ENCODE peak calls at places on chromosomes 4 and X, in nine cellular contexts. One of them, this sample, is unnamed.

GRCh38 chr4:142817442-142817841 is 28.7 kb downstream of the INPP4B start:
- DNase-seq in cardiac muscle cell: peak
- DNase-seq in GM23338: no peak
- DNase-seq in suprapubic skin: peak
- DNase-seq in tibial artery: peak
- DNase-seq in dorsolateral prefrontal cortex: no peak
- DNase-seq in WERI-Rb-1: peak
- DNase-seq in OCI-LY7: no peak
- DNase-seq in sigmoid colon: no peak
- DNase-seq in this sample: no peak

GRCh38 chr4:171751538-171751937 is 61.7 kb upstream of the GALNTL6 start:
- DNase-seq in WERI-Rb-1: no peak
- DNase-seq in sigmoid colon: no peak
- DNase-seq in cardiac muscle cell: no peak
- DNase-seq in dorsolateral prefrontal cortex: no peak
- DNase-seq in suprapubic skin: no peak
- DNase-seq in GM23338: no peak
- DNase-seq in OCI-LY7: no peak
- DNase-seq in tibial artery: no peak
- DNase-seq in this sample: no peak

GRCh38 chr4:108045687-108046024 is 56.0 kb downstream of the HADH start:
- DNase-seq in GM23338: no peak
- DNase-seq in WERI-Rb-1: no peak
- DNase-seq in cardiac muscle cell: peak
- DNase-seq in OCI-LY7: no peak
- DNase-seq in suprapubic skin: no peak
- DNase-seq in dorsolateral prefrontal cortex: no peak
- DNase-seq in sigmoid colon: no peak
- DNase-seq in tibial artery: no peak
- DNase-seq in this sample: no peak

GRCh38 chr4:14726441-14727405 is 275.6 kb upstream of the CPEB2 start:
- DNase-seq in cardiac muscle cell: peak
- DNase-seq in suprapubic skin: no peak
- DNase-seq in dorsolateral prefrontal cortex: no peak
- DNase-seq in WERI-Rb-1: no peak
- DNase-seq in tibial artery: no peak
- DNase-seq in sigmoid colon: no peak
- DNase-seq in OCI-LY7: no peak
- DNase-seq in GM23338: peak
- DNase-seq in this sample: peak

GRCh38 chr4:83639849-83640493 is 104.1 kb downstream of the GPAT3 start:
- DNase-seq in OCI-LY7: peak
- DNase-seq in dorsolateral prefrontal cortex: no peak
- DNase-seq in sigmoid colon: no peak
- DNase-seq in WERI-Rb-1: peak
- DNase-seq in GM23338: peak
- DNase-seq in tibial artery: peak
- DNase-seq in cardiac muscle cell: peak
- DNase-seq in suprapubic skin: no peak
- DNase-seq in this sample: peak

GRCh38 chr4:23423540-23423939 is 466.3 kb downstream of the PPARGC1A start:
- DNase-seq in cardiac muscle cell: no peak
- DNase-seq in suprapubic skin: no peak
- DNase-seq in tibial artery: no peak
- DNase-seq in GM23338: peak
- DNase-seq in sigmoid colon: no peak
- DNase-seq in dorsolateral prefrontal cortex: no peak
- DNase-seq in OCI-LY7: no peak
- DNase-seq in WERI-Rb-1: no peak
- DNase-seq in this sample: no peak

GRCh38 chrX:37926700-37927099 is 79.3 kb upstream of the DYNLT3 start:
- DNase-seq in WERI-Rb-1: no peak
- DNase-seq in GM23338: peak
- DNase-seq in cardiac muscle cell: peak
- DNase-seq in dorsolateral prefrontal cortex: no peak
- DNase-seq in OCI-LY7: peak
- DNase-seq in suprapubic skin: no peak
- DNase-seq in tibial artery: no peak
- DNase-seq in sigmoid colon: no peak
- DNase-seq in this sample: peak

GRCh38 chr4:158302076-158302866 is 92.0 kb downstream of the TMEM144 start:
- DNase-seq in dorsolateral prefrontal cortex: no peak
- DNase-seq in WERI-Rb-1: no peak
- DNase-seq in cardiac muscle cell: peak
- DNase-seq in tibial artery: no peak
- DNase-seq in suprapubic skin: no peak
- DNase-seq in GM23338: no peak
- DNase-seq in OCI-LY7: no peak
- DNase-seq in sigmoid colon: no peak
- DNase-seq in this sample: no peak

GRCh38 chrX:22004866-22005265 is 27.3 kb upstream of the PHEX start:
- DNase-seq in suprapubic skin: no peak
- DNase-seq in OCI-LY7: no peak
- DNase-seq in WERI-Rb-1: no peak
- DNase-seq in dorsolateral prefrontal cortex: no peak
- DNase-seq in cardiac muscle cell: no peak
- DNase-seq in sigmoid colon: no peak
- DNase-seq in GM23338: no peak
- DNase-seq in tibial artery: no peak
- DNase-seq in this sample: no peak

GRCh38 chr4:119517361-119518229 is 111.0 kb downstream of the PDE5A start:
- DNase-seq in tibial artery: no peak
- DNase-seq in OCI-LY7: no peak
- DNase-seq in suprapubic skin: no peak
- DNase-seq in GM23338: no peak
- DNase-seq in sigmoid colon: no peak
- DNase-seq in WERI-Rb-1: no peak
- DNase-seq in cardiac muscle cell: peak
- DNase-seq in dorsolateral prefrontal cortex: no peak
- DNase-seq in this sample: no peak

GRCh38 chr4:1183985-1184773 is 11.8 kb upstream of the SPON2 start:
- DNase-seq in dorsolateral prefrontal cortex: no peak
- DNase-seq in OCI-LY7: peak
- DNase-seq in WERI-Rb-1: no peak
- DNase-seq in suprapubic skin: no peak
- DNase-seq in cardiac muscle cell: peak
- DNase-seq in GM23338: no peak
- DNase-seq in tibial artery: no peak
- DNase-seq in sigmoid colon: no peak
- DNase-seq in this sample: peak

GRCh38 chrX:138026211-138026610 is 460.3 kb downstream of the ZIC3 start:
- DNase-seq in suprapubic skin: no peak
- DNase-seq in WERI-Rb-1: no peak
- DNase-seq in GM23338: peak
- DNase-seq in dorsolateral prefrontal cortex: no peak
- DNase-seq in sigmoid colon: no peak
- DNase-seq in OCI-LY7: peak
- DNase-seq in cardiac muscle cell: no peak
- DNase-seq in tibial artery: no peak
- DNase-seq in this sample: peak

GRCh38 chrX:48490661-48491060 is 14.7 kb downstream of the FTSJ1 start:
- DNase-seq in suprapubic skin: no peak
- DNase-seq in OCI-LY7: no peak
- DNase-seq in tibial artery: no peak
- DNase-seq in GM23338: no peak
- DNase-seq in dorsolateral prefrontal cortex: peak
- DNase-seq in WERI-Rb-1: no peak
- DNase-seq in cardiac muscle cell: no peak
- DNase-seq in sigmoid colon: no peak
- DNase-seq in this sample: no peak

GRCh38 chr4:101651778-101652177 is 138.8 kb upstream of the BANK1 start:
- DNase-seq in GM23338: no peak
- DNase-seq in tibial artery: no peak
- DNase-seq in WERI-Rb-1: no peak
- DNase-seq in suprapubic skin: no peak
- DNase-seq in sigmoid colon: no peak
- DNase-seq in OCI-LY7: no peak
- DNase-seq in dorsolateral prefrontal cortex: no peak
- DNase-seq in cardiac muscle cell: no peak
- DNase-seq in this sample: no peak

GRCh38 chr4:81565137-81565870 is 93.6 kb upstream of the RASGEF1B start:
- DNase-seq in OCI-LY7: peak
- DNase-seq in tibial artery: peak
- DNase-seq in sigmoid colon: peak
- DNase-seq in suprapubic skin: peak
- DNase-seq in cardiac muscle cell: peak
- DNase-seq in WERI-Rb-1: no peak
- DNase-seq in GM23338: no peak
- DNase-seq in dorsolateral prefrontal cortex: peak
- DNase-seq in this sample: peak

GRCh38 chr4:86247328-86247727 is 112.5 kb downstream of the MAPK10 start:
- DNase-seq in WERI-Rb-1: no peak
- DNase-seq in suprapubic skin: no peak
- DNase-seq in tibial artery: no peak
- DNase-seq in cardiac muscle cell: no peak
- DNase-seq in GM23338: no peak
- DNase-seq in OCI-LY7: no peak
- DNase-seq in sigmoid colon: no peak
- DNase-seq in dorsolateral prefrontal cortex: no peak
- DNase-seq in this sample: no peak

GRCh38 chr4:176478076-176478475 is 158.3 kb downstream of the SPCS3 start:
- DNase-seq in OCI-LY7: no peak
- DNase-seq in suprapubic skin: no peak
- DNase-seq in GM23338: no peak
- DNase-seq in dorsolateral prefrontal cortex: no peak
- DNase-seq in cardiac muscle cell: no peak
- DNase-seq in tibial artery: no peak
- DNase-seq in sigmoid colon: no peak
- DNase-seq in WERI-Rb-1: no peak
- DNase-seq in this sample: no peak

GRCh38 chrX:66731398-66731797 is 92.5 kb upstream of the EDA2R start:
- DNase-seq in cardiac muscle cell: peak
- DNase-seq in OCI-LY7: peak
- DNase-seq in suprapubic skin: no peak
- DNase-seq in tibial artery: no peak
- DNase-seq in GM23338: peak
- DNase-seq in WERI-Rb-1: no peak
- DNase-seq in dorsolateral prefrontal cortex: no peak
- DNase-seq in sigmoid colon: no peak
- DNase-seq in this sample: peak

GRCh38 chr4:145939856-145940255 is 1.2 kb upstream of the ZNF827 start:
- DNase-seq in dorsolateral prefrontal cortex: no peak
- DNase-seq in OCI-LY7: no peak
- DNase-seq in sigmoid colon: no peak
- DNase-seq in tibial artery: no peak
- DNase-seq in GM23338: no peak
- DNase-seq in suprapubic skin: no peak
- DNase-seq in WERI-Rb-1: no peak
- DNase-seq in cardiac muscle cell: no peak
- DNase-seq in this sample: no peak

GRCh38 chr4:151324124-151324448 is 1.3 kb downstream of the SH3D19 start:
- DNase-seq in WERI-Rb-1: no peak
- DNase-seq in sigmoid colon: no peak
- DNase-seq in tibial artery: no peak
- DNase-seq in cardiac muscle cell: no peak
- DNase-seq in suprapubic skin: no peak
- DNase-seq in GM23338: no peak
- DNase-seq in dorsolateral prefrontal cortex: no peak
- DNase-seq in OCI-LY7: no peak
- DNase-seq in this sample: no peak

GRCh38 chr4:151325320-151326246 is at the start of gene SH3D19:
- DNase-seq in sigmoid colon: peak
- DNase-seq in cardiac muscle cell: peak
- DNase-seq in suprapubic skin: peak
- DNase-seq in dorsolateral prefrontal cortex: peak
- DNase-seq in tibial artery: peak
- DNase-seq in OCI-LY7: no peak
- DNase-seq in WERI-Rb-1: peak
- DNase-seq in GM23338: peak
- DNase-seq in this sample: no peak

GRCh38 chr4:151322565-151322964 is 2.8 kb downstream of the SH3D19 start:
- DNase-seq in sigmoid colon: no peak
- DNase-seq in GM23338: no peak
- DNase-seq in WERI-Rb-1: no peak
- DNase-seq in OCI-LY7: no peak
- DNase-seq in cardiac muscle cell: no peak
- DNase-seq in suprapubic skin: no peak
- DNase-seq in tibial artery: no peak
- DNase-seq in dorsolateral prefrontal cortex: no peak
- DNase-seq in this sample: no peak

GRCh38 chr4:151321586-151321985 is 3.8 kb downstream of the SH3D19 start:
- DNase-seq in sigmoid colon: no peak
- DNase-seq in OCI-LY7: no peak
- DNase-seq in dorsolateral prefrontal cortex: no peak
- DNase-seq in WERI-Rb-1: no peak
- DNase-seq in tibial artery: no peak
- DNase-seq in suprapubic skin: no peak
- DNase-seq in cardiac muscle cell: no peak
- DNase-seq in GM23338: no peak
- DNase-seq in this sample: no peak

GRCh38 chr4:151324449-151325319 is 721 bp downstream of the SH3D19 start:
- DNase-seq in OCI-LY7: no peak
- DNase-seq in WERI-Rb-1: peak
- DNase-seq in sigmoid colon: peak
- DNase-seq in dorsolateral prefrontal cortex: peak
- DNase-seq in cardiac muscle cell: peak
- DNase-seq in GM23338: peak
- DNase-seq in suprapubic skin: peak
- DNase-seq in tibial artery: peak
- DNase-seq in this sample: no peak
- TF ChIP-seq CTCF in OCI-LY7: no peak
- TF ChIP-seq CTCF in WERI-Rb-1: no peak
- TF ChIP-seq CTCF in sigmoid colon: no peak
- TF ChIP-seq CTCF in dorsolateral prefrontal cortex: no peak
- TF ChIP-seq CTCF in cardiac muscle cell: no peak
- TF ChIP-seq CTCF in GM23338: no peak
- TF ChIP-seq CTCF in suprapubic skin: no peak
- TF ChIP-seq CTCF in tibial artery: no peak
- TF ChIP-seq CTCF in this sample: no peak

GRCh38 chr4:43453058-43453457 is 560.5 kb downstream of the GRXCR1 start:
- DNase-seq in suprapubic skin: no peak
- DNase-seq in cardiac muscle cell: no peak
- DNase-seq in sigmoid colon: no peak
- DNase-seq in tibial artery: no peak
- DNase-seq in GM23338: no peak
- DNase-seq in OCI-LY7: no peak
- DNase-seq in dorsolateral prefrontal cortex: no peak
- DNase-seq in WERI-Rb-1: no peak
- DNase-seq in this sample: no peak
- H3K4me3 ChIP-seq in suprapubic skin: no peak
- H3K4me3 ChIP-seq in cardiac muscle cell: no peak
- H3K4me3 ChIP-seq in sigmoid colon: no peak
- H3K4me3 ChIP-seq in tibial artery: no peak
- H3K4me3 ChIP-seq in GM23338: no peak
- H3K4me3 ChIP-seq in OCI-LY7: no peak
- H3K4me3 ChIP-seq in dorsolateral prefrontal cortex: no peak
- H3K4me3 ChIP-seq in WERI-Rb-1: no peak
- H3K4me3 ChIP-seq in this sample: no peak

GRCh38 chrX:115226929-115227328 is 7.0 kb downstream of the LRCH2 start:
- DNase-seq in suprapubic skin: no peak
- DNase-seq in WERI-Rb-1: peak
- DNase-seq in cardiac muscle cell: peak
- DNase-seq in OCI-LY7: peak
- DNase-seq in sigmoid colon: no peak
- DNase-seq in GM23338: peak
- DNase-seq in tibial artery: no peak
- DNase-seq in dorsolateral prefrontal cortex: no peak
- DNase-seq in this sample: peak
- TF ChIP-seq CTCF in suprapubic skin: no peak
- TF ChIP-seq CTCF in WERI-Rb-1: peak
- TF ChIP-seq CTCF in cardiac muscle cell: peak
- TF ChIP-seq CTCF in OCI-LY7: peak
- TF ChIP-seq CTCF in sigmoid colon: peak
- TF ChIP-seq CTCF in GM23338: peak
- TF ChIP-seq CTCF in tibial artery: peak
- TF ChIP-seq CTCF in dorsolateral prefrontal cortex: peak
- TF ChIP-seq CTCF in this sample: peak

GRCh38 chrX:9899640-9900075 is 67.5 kb upstream of the CLDN34 start:
- DNase-seq in suprapubic skin: no peak
- DNase-seq in WERI-Rb-1: peak
- DNase-seq in OCI-LY7: no peak
- DNase-seq in sigmoid colon: peak
- DNase-seq in GM23338: no peak
- DNase-seq in cardiac muscle cell: peak
- DNase-seq in dorsolateral prefrontal cortex: peak
- DNase-seq in tibial artery: no peak
- DNase-seq in this sample: peak
- H3K4me3 ChIP-seq in suprapubic skin: no peak
- H3K4me3 ChIP-seq in WERI-Rb-1: no peak
- H3K4me3 ChIP-seq in OCI-LY7: no peak
- H3K4me3 ChIP-seq in sigmoid colon: no peak
- H3K4me3 ChIP-seq in GM23338: no peak
- H3K4me3 ChIP-seq in cardiac muscle cell: no peak
- H3K4me3 ChIP-seq in dorsolateral prefrontal cortex: no peak
- H3K4me3 ChIP-seq in tibial artery: no peak
- H3K4me3 ChIP-seq in this sample: no peak